ENCODE peak calls at places on chromosomes 5 and 9, in six cellular contexts. One of them, this sample, is unnamed.

GRCh38 chr5:106172681-106173532 is 1497.8 kb downstream of the EFNA5 start:
- DNase-seq in Karpas-422: no peak
- DNase-seq in PC-3: peak; percentile 80
- DNase-seq in neuronal stem cell: no peak
- DNase-seq in astrocyte: peak; percentile 36
- DNase-seq in GM23338: no peak
- DNase-seq in this sample: no peak

GRCh38 chr9:826500-827280 is 14.8 kb upstream of the DMRT1 start:
- DNase-seq in neuronal stem cell: no peak
- DNase-seq in PC-3: no peak
- DNase-seq in astrocyte: no peak
- DNase-seq in GM23338: peak; percentile 75
- DNase-seq in Karpas-422: no peak
- DNase-seq in this sample: no peak

GRCh38 chr9:101119206-101119819 is 90.8 kb downstream of the PLPPR1 start:
- DNase-seq in astrocyte: no peak
- DNase-seq in Karpas-422: peak; percentile 65
- DNase-seq in neuronal stem cell: peak; percentile 51
- DNase-seq in PC-3: peak; percentile 30
- DNase-seq in GM23338: peak; percentile 83
- DNase-seq in this sample: peak; percentile 30

GRCh38 chr5:148778891-148779290 is 47.5 kb upstream of the ADRB2 start:
- DNase-seq in astrocyte: no peak
- DNase-seq in neuronal stem cell: no peak
- DNase-seq in PC-3: no peak
- DNase-seq in Karpas-422: no peak
- DNase-seq in GM23338: no peak
- DNase-seq in this sample: no peak

GRCh38 chr5:39217365-39218281 is 1.7 kb downstream of the FYB1 start:
- DNase-seq in PC-3: peak; percentile 95
- DNase-seq in neuronal stem cell: peak; percentile 65
- DNase-seq in astrocyte: peak; percentile 46
- DNase-seq in GM23338: peak; percentile 92
- DNase-seq in Karpas-422: peak; percentile 87
- DNase-seq in this sample: peak; percentile 58

GRCh38 chr9:89935791-89936190 is 331.0 kb downstream of the GADD45G start:
- DNase-seq in astrocyte: no peak
- DNase-seq in PC-3: no peak
- DNase-seq in Karpas-422: no peak
- DNase-seq in neuronal stem cell: no peak
- DNase-seq in GM23338: no peak
- DNase-seq in this sample: no peak

GRCh38 chr5:145978672-145979071 is 42.3 kb downstream of the SH3RF2 start:
- DNase-seq in GM23338: no peak
- DNase-seq in neuronal stem cell: no peak
- DNase-seq in Karpas-422: no peak
- DNase-seq in astrocyte: no peak
- DNase-seq in PC-3: no peak
- DNase-seq in this sample: no peak

GRCh38 chr9:133874061-133874638 is 118.0 kb downstream of the VAV2 start:
- DNase-seq in GM23338: no peak
- DNase-seq in neuronal stem cell: no peak
- DNase-seq in Karpas-422: no peak
- DNase-seq in PC-3: peak; percentile 92
- DNase-seq in astrocyte: peak; percentile 92
- DNase-seq in this sample: no peak

GRCh38 chr5:37553720-37554402 is 174.7 kb downstream of the WDR70 start:
- DNase-seq in GM23338: no peak
- DNase-seq in astrocyte: peak; percentile 69
- DNase-seq in PC-3: peak; percentile 72
- DNase-seq in neuronal stem cell: no peak
- DNase-seq in Karpas-422: no peak
- DNase-seq in this sample: no peak

GRCh38 chr5:59528226-59528862 is 365.2 kb downstream of the PDE4D start:
- DNase-seq in neuronal stem cell: peak; percentile 15
- DNase-seq in GM23338: peak; percentile 32
- DNase-seq in astrocyte: no peak
- DNase-seq in Karpas-422: no peak
- DNase-seq in PC-3: no peak
- DNase-seq in this sample: no peak

GRCh38 chr9:14710804-14711203 is 11.7 kb downstream of the CER1 start:
- DNase-seq in GM23338: no peak
- DNase-seq in Karpas-422: no peak
- DNase-seq in PC-3: peak; percentile 64
- DNase-seq in astrocyte: peak; percentile 42
- DNase-seq in neuronal stem cell: no peak
- DNase-seq in this sample: no peak

GRCh38 chr9:137156567-137157375 is 13.1 kb downstream of the LRRC26 start:
- DNase-seq in astrocyte: no peak
- DNase-seq in GM23338: peak; percentile 89
- DNase-seq in neuronal stem cell: peak; percentile 42
- DNase-seq in PC-3: peak; percentile 39
- DNase-seq in Karpas-422: peak; percentile 72
- DNase-seq in this sample: peak; percentile 79

GRCh38 chr5:88503065-88503394 is 234.4 kb upstream of the TMEM161B start:
- DNase-seq in neuronal stem cell: no peak
- DNase-seq in PC-3: no peak
- DNase-seq in astrocyte: no peak
- DNase-seq in GM23338: no peak
- DNase-seq in Karpas-422: no peak
- DNase-seq in this sample: peak; percentile 16

GRCh38 chr9:87382902-87383301 is 114.8 kb upstream of the DAPK1 start:
- DNase-seq in PC-3: no peak
- DNase-seq in Karpas-422: no peak
- DNase-seq in astrocyte: peak; percentile 91
- DNase-seq in GM23338: no peak
- DNase-seq in neuronal stem cell: no peak
- DNase-seq in this sample: no peak

GRCh38 chr5:67059747-67060490 is 136.7 kb downstream of the CD180 start:
- DNase-seq in Karpas-422: no peak
- DNase-seq in neuronal stem cell: no peak
- DNase-seq in astrocyte: peak; percentile 77
- DNase-seq in GM23338: no peak
- DNase-seq in PC-3: peak; percentile 30
- DNase-seq in this sample: no peak

GRCh38 chr5:123365163-123365562 is 58.0 kb downstream of the CEP120 start:
- DNase-seq in Karpas-422: no peak
- DNase-seq in astrocyte: no peak
- DNase-seq in GM23338: no peak
- DNase-seq in neuronal stem cell: no peak
- DNase-seq in PC-3: no peak
- DNase-seq in this sample: no peak

GRCh38 chr5:110865400-110866094 is 126.7 kb downstream of the SLC25A46 start:
- DNase-seq in PC-3: peak; percentile 68
- DNase-seq in neuronal stem cell: peak; percentile 37
- DNase-seq in Karpas-422: peak; percentile 54
- DNase-seq in astrocyte: peak; percentile 15
- DNase-seq in GM23338: peak; percentile 87
- DNase-seq in this sample: peak; percentile 15

GRCh38 chr9:92378825-92379535 is 25.4 kb downstream of the OGN start:
- DNase-seq in astrocyte: peak; percentile 92
- DNase-seq in Karpas-422: no peak
- DNase-seq in GM23338: peak; percentile 42
- DNase-seq in PC-3: no peak
- DNase-seq in neuronal stem cell: no peak
- DNase-seq in this sample: no peak

GRCh38 chr5:172530835-172531703 is 76.7 kb upstream of the SH3PXD2B start:
- DNase-seq in PC-3: no peak
- DNase-seq in Karpas-422: no peak
- DNase-seq in astrocyte: no peak
- DNase-seq in neuronal stem cell: no peak
- DNase-seq in GM23338: no peak
- DNase-seq in this sample: no peak

GRCh38 chr5:1510631-1511030 is 13.1 kb downstream of the LPCAT1 start:
- DNase-seq in PC-3: no peak
- DNase-seq in astrocyte: no peak
- DNase-seq in neuronal stem cell: no peak
- DNase-seq in GM23338: no peak
- DNase-seq in Karpas-422: no peak
- DNase-seq in this sample: no peak

GRCh38 chr9:35650341-35651158 is at the start of gene SIT1:
- DNase-seq in neuronal stem cell: no peak
- DNase-seq in GM23338: peak; percentile 75
- DNase-seq in PC-3: no peak
- DNase-seq in Karpas-422: peak; percentile 68
- DNase-seq in astrocyte: no peak
- DNase-seq in this sample: peak; percentile 82
- H3K4me2 ChIP-seq in neuronal stem cell: no peak within 1 kb of the TSS
- H3K4me2 ChIP-seq in GM23338: peak within 1 kb of the TSS; percentile 79
- H3K4me2 ChIP-seq in PC-3: peak within 1 kb of the TSS; percentile 68
- H3K4me2 ChIP-seq in Karpas-422: peak within 1 kb of the TSS; percentile 98
- H3K4me2 ChIP-seq in astrocyte: peak within 1 kb of the TSS; percentile 62
- H3K4me2 ChIP-seq in this sample: peak within 1 kb of the TSS; percentile 78

DNA sequence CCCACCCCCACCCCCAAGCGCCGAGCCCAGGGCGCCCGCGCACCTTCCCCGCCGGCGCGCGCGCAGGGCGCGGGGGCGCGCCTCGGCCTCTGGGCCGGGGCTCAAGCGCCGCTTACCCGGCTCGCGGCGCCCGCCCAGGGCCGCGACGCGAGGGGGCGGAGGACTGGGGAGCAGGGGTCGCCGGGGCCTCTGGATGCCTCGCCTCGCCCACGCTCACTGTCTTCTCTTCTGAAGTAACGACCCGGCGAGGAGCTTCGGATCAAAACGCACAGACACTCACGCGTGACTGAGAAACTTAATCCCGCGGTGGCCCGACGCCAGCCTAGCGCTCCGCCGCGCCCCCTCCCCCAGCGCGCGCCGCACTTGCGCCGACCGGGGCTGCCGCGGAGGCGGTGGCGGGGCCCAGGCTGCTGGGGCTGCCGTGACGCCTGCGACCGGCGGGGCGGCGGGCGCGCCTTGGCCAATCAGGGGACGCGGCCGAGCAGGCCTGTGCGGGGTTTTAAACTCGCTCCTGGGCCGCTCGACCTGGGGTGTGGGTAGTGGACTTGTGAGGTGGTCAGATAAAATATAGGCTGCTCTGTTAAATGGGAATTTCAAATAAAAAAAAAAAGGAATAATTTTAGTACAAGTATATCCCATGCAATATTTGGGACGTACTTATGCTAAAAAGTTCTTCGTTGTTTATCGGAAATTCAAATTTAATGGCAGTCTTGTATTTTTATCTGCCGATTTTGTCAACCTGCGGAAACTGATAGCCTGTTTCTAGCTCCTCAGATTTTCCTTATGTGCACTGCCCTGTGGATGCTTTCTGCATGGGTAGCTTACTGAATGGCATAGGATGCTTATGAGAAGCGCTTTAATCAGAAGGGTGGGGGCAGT is at the start of gene MPDZ:
- DNase-seq in PC-3: peak; percentile 48
- DNase-seq in Karpas-422: no peak
- DNase-seq in GM23338: peak; percentile 76
- DNase-seq in astrocyte: peak; percentile 59
- DNase-seq in neuronal stem cell: peak; percentile 70
- DNase-seq in this sample: no peak
- H3K27ac ChIP-seq in PC-3: no peak within 1 kb of the TSS
- H3K27ac ChIP-seq in Karpas-422: no peak within 1 kb of the TSS
- H3K27ac ChIP-seq in GM23338: peak within 1 kb of the TSS; percentile 82
- H3K27ac ChIP-seq in astrocyte: peak within 1 kb of the TSS; percentile 96
- H3K27ac ChIP-seq in neuronal stem cell: peak within 1 kb of the TSS; percentile 92
- H3K27ac ChIP-seq in this sample: no peak within 1 kb of the TSS

DNA sequence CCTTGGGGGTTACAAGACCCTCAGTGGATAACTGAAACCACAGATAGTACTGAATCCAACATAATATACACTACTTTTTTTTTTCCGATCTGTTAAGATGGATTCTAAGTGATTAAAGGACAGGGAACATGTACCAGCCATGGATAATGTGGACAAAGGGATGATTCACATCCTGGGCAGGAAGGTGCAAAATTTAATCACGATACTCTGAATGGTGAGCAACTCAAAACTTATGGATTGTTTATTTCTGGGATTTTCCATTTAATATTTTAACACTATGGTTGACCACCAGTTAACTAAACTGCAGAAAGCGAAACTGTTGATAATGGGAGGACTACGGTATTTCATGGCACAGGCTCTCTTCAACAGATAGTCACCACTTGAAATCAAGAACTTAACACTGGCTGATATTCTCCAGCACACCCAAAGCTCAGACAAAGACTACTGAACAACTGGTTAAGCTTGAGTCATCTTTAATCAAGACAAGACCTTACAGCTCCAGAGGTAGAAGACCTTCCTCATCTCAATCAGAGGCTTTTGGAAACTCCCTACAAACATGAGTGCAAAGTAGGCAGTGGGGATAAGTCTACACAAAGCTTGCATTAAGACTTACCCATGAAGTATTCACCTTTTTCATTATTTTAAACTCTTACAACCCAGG is 78.8 kb downstream of the ELAVL2 start:
- DNase-seq in Karpas-422: no peak
- DNase-seq in GM23338: no peak
- DNase-seq in neuronal stem cell: no peak
- DNase-seq in astrocyte: no peak
- DNase-seq in PC-3: peak; percentile 50
- DNase-seq in this sample: no peak
- H2AFZ ChIP-seq in Karpas-422: no peak overlapping the region
- H2AFZ ChIP-seq in GM23338: no peak overlapping the region
- H2AFZ ChIP-seq in neuronal stem cell: no peak overlapping the region
- H2AFZ ChIP-seq in astrocyte: no peak overlapping the region
- H2AFZ ChIP-seq in PC-3: no peak overlapping the region
- H2AFZ ChIP-seq in this sample: no peak overlapping the region

DNA sequence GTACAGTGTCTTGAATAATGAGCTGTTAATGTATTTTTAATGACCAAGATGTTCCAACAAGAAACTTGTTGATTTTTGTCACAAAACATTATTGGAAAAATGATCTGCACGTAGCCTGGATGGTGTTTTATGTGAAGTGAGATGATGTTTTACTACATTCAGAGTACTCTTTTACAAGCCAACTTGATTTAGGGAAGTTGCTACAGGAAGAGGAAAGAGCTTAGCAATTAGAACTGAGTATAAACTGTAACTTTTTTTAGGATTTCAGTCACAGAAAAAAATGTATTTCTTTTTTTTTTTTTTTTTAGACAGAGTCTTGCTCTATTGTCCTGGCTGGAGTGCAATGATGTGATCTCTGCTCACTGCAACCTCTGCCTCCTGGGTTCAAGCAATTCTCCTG is 113.6 kb upstream of the ADRA1B start:
- DNase-seq in Karpas-422: no peak
- DNase-seq in PC-3: no peak
- DNase-seq in astrocyte: no peak
- DNase-seq in neuronal stem cell: no peak
- DNase-seq in GM23338: no peak
- DNase-seq in this sample: no peak
- H3K4me2 ChIP-seq in Karpas-422: no peak overlapping the region
- H3K4me2 ChIP-seq in PC-3: no peak overlapping the region
- H3K4me2 ChIP-seq in astrocyte: no peak overlapping the region
- H3K4me2 ChIP-seq in neuronal stem cell: no peak overlapping the region
- H3K4me2 ChIP-seq in GM23338: no peak overlapping the region
- H3K4me2 ChIP-seq in this sample: no peak overlapping the region